ENCODE peak calls at places on chromosomes 6 and 20, in nine cellular contexts. S, Y, E, M, G, U, J, X and V are unnamed samples.

GRCh38 chr20:12316794-12317193 is 399.1 kb downstream of the BTBD3 start:
- DNase-seq in X (no peak), G (no peak), S (no peak), E (no peak), J (peak), U (no peak), M (no peak), Y (no peak), V (no peak)

GRCh38 chr6:41527721-41528408 is 18.3 kb upstream of the FOXP4 start:
- DNase-seq in G (no peak), S (peak), X (peak), Y (no peak), U (no peak), J (peak), M (no peak), E (no peak), V (no peak)

GRCh38 chr6:32638521-32639219 is 1.5 kb downstream of the HLA-DQA1 start:
- DNase-seq in S (no peak), G (no peak), J (no peak), M (no peak), Y (no peak), U (no peak), X (no peak), E (no peak), V (no peak)

GRCh38 chr6:143962644-143962929 is 45.5 kb downstream of the PLAGL1 start:
- DNase-seq in G (no peak), U (no peak), J (peak), E (no peak), S (peak), M (no peak), X (peak), Y (no peak), V (peak)

GRCh38 chr6:72218125-72218524 is 331.8 kb downstream of the RIMS1 start:
- DNase-seq in M (no peak), J (peak), Y (no peak), U (no peak), S (peak), E (no peak), X (peak), G (peak), V (peak)

GRCh38 chr6:34514593-34515472 is 41.3 kb downstream of the SPDEF start:
- DNase-seq in J (peak), U (peak), S (peak), G (no peak), M (no peak), X (peak), E (no peak), Y (peak), V (peak)

GRCh38 chr6:155177369-155177961 is 86.3 kb upstream of the CLDN20 start:
- DNase-seq in J (peak), X (peak), U (peak), E (peak), Y (no peak), M (peak), S (peak), G (peak), V (peak)

GRCh38 chr6:26347699-26348098 is 17.3 kb upstream of the BTN3A2 start:
- DNase-seq in M (no peak), J (no peak), X (no peak), S (no peak), Y (no peak), U (no peak), G (no peak), E (no peak), V (no peak)

GRCh38 chr6:117591405-117591804 is 10.9 kb downstream of the GOPC start:
- DNase-seq in E (no peak), X (peak), G (no peak), J (no peak), S (peak), Y (no peak), U (no peak), M (no peak), V (peak)

GRCh38 chr6:52157301-52157930 is 28.8 kb upstream of the IL17A start:
- DNase-seq in Y (no peak), U (no peak), E (no peak), M (no peak), G (no peak), X (peak), S (peak), J (no peak), V (peak)

GRCh38 chr6:138528986-138529385 is 29.7 kb upstream of the NHSL1 start:
- DNase-seq in G (no peak), M (no peak), X (no peak), J (no peak), S (no peak), Y (no peak), U (no peak), E (no peak), V (no peak)

GRCh38 chr6:5997420-5998093 is 9.2 kb downstream of the NRN1 start:
- DNase-seq in J (peak), X (no peak), S (no peak), Y (no peak), M (no peak), G (no peak), U (no peak), E (no peak), V (no peak)

GRCh38 chr6:31541059-31541657 is 645 bp downstream of the DDX39B start:
- DNase-seq in J (peak), U (no peak), G (no peak), X (peak), Y (peak), S (peak), M (peak), E (peak), V (peak)

GRCh38 chr6:105272783-105273182 is 93.0 kb upstream of the POPDC3 start:
- DNase-seq in J (peak), Y (no peak), S (peak), E (no peak), X (peak), M (no peak), G (peak), U (no peak), V (peak)

GRCh38 chr20:2172305-2173175 is 70.9 kb downstream of the STK35 start:
- DNase-seq in E (peak), S (peak), M (peak), U (peak), Y (peak), X (peak), G (peak), J (peak), V (peak)

GRCh38 chr20:53916173-53916512 is 154.3 kb downstream of the BCAS1 start:
- DNase-seq in Y (no peak), J (no peak), S (no peak), X (no peak), G (no peak), M (no peak), U (no peak), E (no peak), V (no peak)

GRCh38 chr20:45631184-45631583 is at the start of gene WFDC9:
- DNase-seq in S (no peak), M (no peak), U (no peak), G (no peak), J (no peak), Y (no peak), X (no peak), E (no peak), V (no peak)

GRCh38 chr6:56357616-56358373 is 110.4 kb upstream of the COL21A1 start:
- DNase-seq in U (no peak), X (peak), G (no peak), Y (no peak), E (no peak), M (no peak), J (no peak), S (peak), V (peak)

GRCh38 chr6:6674872-6675271 is 86.4 kb downstream of the LY86 start:
- DNase-seq in J (peak), M (no peak), U (no peak), Y (no peak), S (peak), X (no peak), E (no peak), G (no peak), V (peak)

GRCh38 chr6:170144952-170145587 is 145.8 kb downstream of the DLL1 start:
- DNase-seq in Y (no peak), X (no peak), U (no peak), S (no peak), M (no peak), E (no peak), J (no peak), G (no peak), V (no peak)

GRCh38 chr6:169663468-169663867 is 38.4 kb downstream of the WDR27 start:
- DNase-seq in E (no peak), U (no peak), J (no peak), X (no peak), G (no peak), Y (peak), M (no peak), S (no peak), V (no peak)

GRCh38 chr6:7129784-7130569 is 22.2 kb downstream of the RREB1 start:
- DNase-seq in J (no peak), Y (no peak), M (no peak), X (peak), E (no peak), G (no peak), U (no peak), S (peak), V (peak)